ENCODE peak calls at places on chromosomes 16 and 17, in ten cellular contexts. One of them, this sample, is unnamed.

GRCh38 chr17:78991017-78991783 is 11.5 kb upstream of the LGALS3BP start:
- DNase-seq in transverse colon: no peak
- DNase-seq in IMR-90: no peak
- DNase-seq in body of pancreas: no peak
- DNase-seq in tibial nerve: no peak
- DNase-seq in A549: no peak
- DNase-seq in upper lobe of left lung: no peak
- DNase-seq in breast epithelium: no peak
- DNase-seq in lower leg skin: peak
- DNase-seq in esophagus squamous epithelium: no peak
- DNase-seq in this sample: peak

GRCh38 chr16:57386381-57386951 is 14.2 kb downstream of the CX3CL1 start:
- DNase-seq in transverse colon: no peak
- DNase-seq in IMR-90: peak
- DNase-seq in body of pancreas: no peak
- DNase-seq in tibial nerve: no peak
- DNase-seq in A549: no peak
- DNase-seq in upper lobe of left lung: no peak
- DNase-seq in breast epithelium: no peak
- DNase-seq in lower leg skin: no peak
- DNase-seq in esophagus squamous epithelium: no peak
- DNase-seq in this sample: no peak

GRCh38 chr17:56577810-56578209 is 15.7 kb upstream of the NOG start:
- DNase-seq in transverse colon: no peak
- DNase-seq in IMR-90: no peak
- DNase-seq in body of pancreas: no peak
- DNase-seq in tibial nerve: no peak
- DNase-seq in A549: no peak
- DNase-seq in upper lobe of left lung: no peak
- DNase-seq in breast epithelium: no peak
- DNase-seq in lower leg skin: no peak
- DNase-seq in esophagus squamous epithelium: no peak
- DNase-seq in this sample: no peak

GRCh38 chr16:50699345-50700159 is 6.1 kb downstream of the NOD2 start:
- DNase-seq in transverse colon: no peak
- DNase-seq in IMR-90: peak
- DNase-seq in body of pancreas: no peak
- DNase-seq in tibial nerve: no peak
- DNase-seq in A549: peak
- DNase-seq in upper lobe of left lung: no peak
- DNase-seq in breast epithelium: no peak
- DNase-seq in lower leg skin: peak
- DNase-seq in esophagus squamous epithelium: no peak
- DNase-seq in this sample: no peak

GRCh38 chr16:64478258-64478906 is 643.5 kb downstream of the CDH11 start:
- DNase-seq in transverse colon: no peak
- DNase-seq in IMR-90: peak
- DNase-seq in body of pancreas: peak
- DNase-seq in tibial nerve: no peak
- DNase-seq in A549: peak
- DNase-seq in upper lobe of left lung: no peak
- DNase-seq in breast epithelium: no peak
- DNase-seq in lower leg skin: no peak
- DNase-seq in esophagus squamous epithelium: no peak
- DNase-seq in this sample: no peak

GRCh38 chr16:56357291-56357764 is 68.0 kb downstream of the AMFR start:
- DNase-seq in transverse colon: peak
- DNase-seq in IMR-90: peak
- DNase-seq in body of pancreas: peak
- DNase-seq in tibial nerve: no peak
- DNase-seq in A549: no peak
- DNase-seq in upper lobe of left lung: peak
- DNase-seq in breast epithelium: no peak
- DNase-seq in lower leg skin: peak
- DNase-seq in esophagus squamous epithelium: no peak
- DNase-seq in this sample: peak

GRCh38 chr17:74199306-74200092 is 4.0 kb upstream of the RPL38 start:
- DNase-seq in transverse colon: peak
- DNase-seq in IMR-90: no peak
- DNase-seq in body of pancreas: peak
- DNase-seq in tibial nerve: peak
- DNase-seq in A549: peak
- DNase-seq in upper lobe of left lung: peak
- DNase-seq in breast epithelium: no peak
- DNase-seq in lower leg skin: peak
- DNase-seq in esophagus squamous epithelium: no peak
- DNase-seq in this sample: peak

GRCh38 chr17:4605826-4606225 is 21.5 kb downstream of the SMTNL2 start:
- DNase-seq in transverse colon: peak
- DNase-seq in IMR-90: peak
- DNase-seq in body of pancreas: no peak
- DNase-seq in tibial nerve: no peak
- DNase-seq in A549: no peak
- DNase-seq in upper lobe of left lung: no peak
- DNase-seq in breast epithelium: no peak
- DNase-seq in lower leg skin: no peak
- DNase-seq in esophagus squamous epithelium: no peak
- DNase-seq in this sample: peak

GRCh38 chr16:14070877-14071575 is at the start of gene MRTFB:
- DNase-seq in transverse colon: peak
- DNase-seq in IMR-90: peak
- DNase-seq in body of pancreas: peak
- DNase-seq in tibial nerve: peak
- DNase-seq in A549: peak
- DNase-seq in upper lobe of left lung: peak
- DNase-seq in breast epithelium: peak
- DNase-seq in lower leg skin: peak
- DNase-seq in esophagus squamous epithelium: no peak
- DNase-seq in this sample: peak

GRCh38 chr17:5785867-5786509 is 201.7 kb upstream of the NLRP1 start:
- DNase-seq in transverse colon: no peak
- DNase-seq in IMR-90: peak
- DNase-seq in body of pancreas: no peak
- DNase-seq in tibial nerve: no peak
- DNase-seq in A549: no peak
- DNase-seq in upper lobe of left lung: no peak
- DNase-seq in breast epithelium: no peak
- DNase-seq in lower leg skin: no peak
- DNase-seq in esophagus squamous epithelium: no peak
- DNase-seq in this sample: no peak

GRCh38 chr16:12094537-12095265 is 118.2 kb downstream of the SNX29 start:
- DNase-seq in transverse colon: no peak
- DNase-seq in IMR-90: no peak
- DNase-seq in body of pancreas: no peak
- DNase-seq in tibial nerve: no peak
- DNase-seq in A549: no peak
- DNase-seq in upper lobe of left lung: no peak
- DNase-seq in breast epithelium: no peak
- DNase-seq in lower leg skin: peak
- DNase-seq in esophagus squamous epithelium: no peak
- DNase-seq in this sample: no peak

GRCh38 chr16:32116080-32116479 is 137.0 kb upstream of the TP53TG3D start:
- DNase-seq in transverse colon: no peak
- DNase-seq in IMR-90: no peak
- DNase-seq in body of pancreas: no peak
- DNase-seq in tibial nerve: no peak
- DNase-seq in A549: no peak
- DNase-seq in upper lobe of left lung: peak
- DNase-seq in breast epithelium: no peak
- DNase-seq in lower leg skin: no peak
- DNase-seq in esophagus squamous epithelium: no peak
- DNase-seq in this sample: peak

GRCh38 chr16:79093554-79093967 is 507.0 kb downstream of the MAF start:
- DNase-seq in transverse colon: peak
- DNase-seq in IMR-90: no peak
- DNase-seq in body of pancreas: no peak
- DNase-seq in tibial nerve: no peak
- DNase-seq in A549: no peak
- DNase-seq in upper lobe of left lung: peak
- DNase-seq in breast epithelium: no peak
- DNase-seq in lower leg skin: no peak
- DNase-seq in esophagus squamous epithelium: no peak
- DNase-seq in this sample: peak

GRCh38 chr16:81073560-81074330 is 3.3 kb downstream of the C16orf46 start:
- DNase-seq in transverse colon: no peak
- DNase-seq in IMR-90: no peak
- DNase-seq in body of pancreas: no peak
- DNase-seq in tibial nerve: no peak
- DNase-seq in A549: no peak
- DNase-seq in upper lobe of left lung: no peak
- DNase-seq in breast epithelium: no peak
- DNase-seq in lower leg skin: no peak
- DNase-seq in esophagus squamous epithelium: no peak
- DNase-seq in this sample: no peak

GRCh38 chr17:38761612-38762011 is 9.1 kb downstream of the PSMB3 start:
- DNase-seq in transverse colon: no peak
- DNase-seq in IMR-90: peak
- DNase-seq in body of pancreas: no peak
- DNase-seq in tibial nerve: no peak
- DNase-seq in A549: peak
- DNase-seq in upper lobe of left lung: no peak
- DNase-seq in breast epithelium: no peak
- DNase-seq in lower leg skin: no peak
- DNase-seq in esophagus squamous epithelium: no peak
- DNase-seq in this sample: no peak

GRCh38 chr17:2009737-2010136 is 15.4 kb downstream of the RTN4RL1 start:
- DNase-seq in transverse colon: no peak
- DNase-seq in IMR-90: no peak
- DNase-seq in body of pancreas: no peak
- DNase-seq in tibial nerve: no peak
- DNase-seq in A549: no peak
- DNase-seq in upper lobe of left lung: no peak
- DNase-seq in breast epithelium: no peak
- DNase-seq in lower leg skin: no peak
- DNase-seq in esophagus squamous epithelium: no peak
- DNase-seq in this sample: no peak

GRCh38 chr17:27216836-27217235 is 77.1 kb upstream of the WSB1 start:
- DNase-seq in transverse colon: no peak
- DNase-seq in IMR-90: no peak
- DNase-seq in body of pancreas: no peak
- DNase-seq in tibial nerve: no peak
- DNase-seq in A549: no peak
- DNase-seq in upper lobe of left lung: no peak
- DNase-seq in breast epithelium: no peak
- DNase-seq in lower leg skin: no peak
- DNase-seq in esophagus squamous epithelium: no peak
- DNase-seq in this sample: peak

GRCh38 chr17:75589017-75589918 is 1.7 kb downstream of the MYO15B start:
- DNase-seq in transverse colon: peak
- DNase-seq in IMR-90: peak
- DNase-seq in body of pancreas: peak
- DNase-seq in tibial nerve: peak
- DNase-seq in A549: peak
- DNase-seq in upper lobe of left lung: peak
- DNase-seq in breast epithelium: peak
- DNase-seq in lower leg skin: peak
- DNase-seq in esophagus squamous epithelium: peak
- DNase-seq in this sample: peak

GRCh38 chr16:89557230-89557935 is 3.1 kb upstream of the RPL13 start:
- DNase-seq in transverse colon: peak
- DNase-seq in IMR-90: peak
- DNase-seq in body of pancreas: peak
- DNase-seq in tibial nerve: peak
- DNase-seq in A549: peak
- DNase-seq in upper lobe of left lung: no peak
- DNase-seq in breast epithelium: peak
- DNase-seq in lower leg skin: peak
- DNase-seq in esophagus squamous epithelium: no peak
- DNase-seq in this sample: peak

GRCh38 chr16:58465817-58466216 is 34.1 kb upstream of the NDRG4 start:
- DNase-seq in transverse colon: no peak
- DNase-seq in IMR-90: no peak
- DNase-seq in body of pancreas: no peak
- DNase-seq in tibial nerve: no peak
- DNase-seq in A549: no peak
- DNase-seq in upper lobe of left lung: no peak
- DNase-seq in breast epithelium: no peak
- DNase-seq in lower leg skin: no peak
- DNase-seq in esophagus squamous epithelium: no peak
- DNase-seq in this sample: no peak
- TF ChIP-seq POLR2A in transverse colon: no peak
- TF ChIP-seq POLR2A in IMR-90: no peak
- TF ChIP-seq POLR2A in body of pancreas: no peak
- TF ChIP-seq POLR2A in tibial nerve: no peak
- TF ChIP-seq POLR2A in A549: no peak
- TF ChIP-seq POLR2A in upper lobe of left lung: no peak
- TF ChIP-seq POLR2A in breast epithelium: no peak
- TF ChIP-seq POLR2A in lower leg skin: no peak
- TF ChIP-seq POLR2A in esophagus squamous epithelium: no peak
- TF ChIP-seq POLR2A in this sample: no peak

DNA sequence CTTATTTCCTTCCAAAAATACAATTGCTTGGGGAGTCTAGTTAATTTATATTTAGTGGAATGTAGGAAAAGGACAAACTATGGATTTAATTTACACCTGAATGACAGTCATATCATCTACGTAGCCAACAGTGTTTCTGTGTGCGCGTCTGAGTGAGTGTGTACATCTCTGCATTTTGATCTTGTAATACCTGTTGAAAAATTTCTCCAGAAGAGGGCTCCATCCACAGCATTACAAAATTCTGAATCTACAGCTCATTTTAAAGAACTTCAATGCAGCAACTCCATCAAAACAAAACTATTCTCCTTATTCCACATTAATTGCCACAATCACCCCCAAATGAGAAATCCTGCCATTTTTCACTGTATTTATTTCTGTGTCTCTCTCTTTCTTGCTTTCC is 3.9 kb downstream of the CDH13 start:
- DNase-seq in transverse colon: no peak
- DNase-seq in IMR-90: peak
- DNase-seq in body of pancreas: no peak
- DNase-seq in tibial nerve: no peak
- DNase-seq in A549: no peak
- DNase-seq in upper lobe of left lung: no peak
- DNase-seq in breast epithelium: no peak
- DNase-seq in lower leg skin: no peak
- DNase-seq in esophagus squamous epithelium: no peak
- DNase-seq in this sample: no peak
- TF ChIP-seq CTCF in transverse colon: peak
- TF ChIP-seq CTCF in IMR-90: peak
- TF ChIP-seq CTCF in body of pancreas: no peak
- TF ChIP-seq CTCF in tibial nerve: peak
- TF ChIP-seq CTCF in A549: peak
- TF ChIP-seq CTCF in upper lobe of left lung: no peak
- TF ChIP-seq CTCF in breast epithelium: no peak
- TF ChIP-seq CTCF in lower leg skin: no peak
- TF ChIP-seq CTCF in esophagus squamous epithelium: no peak
- TF ChIP-seq CTCF in this sample: no peak

GRCh38 chr16:1779741-1780676 is 2.4 kb downstream of the SPSB3 start:
- DNase-seq in transverse colon: peak
- DNase-seq in IMR-90: no peak
- DNase-seq in body of pancreas: peak
- DNase-seq in tibial nerve: no peak
- DNase-seq in A549: no peak
- DNase-seq in upper lobe of left lung: peak
- DNase-seq in breast epithelium: no peak
- DNase-seq in lower leg skin: no peak
- DNase-seq in esophagus squamous epithelium: no peak
- DNase-seq in this sample: no peak
- TF ChIP-seq POLR2A in transverse colon: no peak
- TF ChIP-seq POLR2A in IMR-90: no peak
- TF ChIP-seq POLR2A in body of pancreas: peak
- TF ChIP-seq POLR2A in tibial nerve: no peak
- TF ChIP-seq POLR2A in A549: peak
- TF ChIP-seq POLR2A in upper lobe of left lung: peak
- TF ChIP-seq POLR2A in breast epithelium: no peak
- TF ChIP-seq POLR2A in lower leg skin: no peak
- TF ChIP-seq POLR2A in esophagus squamous epithelium: no peak
- TF ChIP-seq POLR2A in this sample: no peak

GRCh38 chr16:27103954-27104353 is 37.2 kb downstream of the C16orf82 start:
- DNase-seq in transverse colon: no peak
- DNase-seq in IMR-90: no peak
- DNase-seq in body of pancreas: no peak
- DNase-seq in tibial nerve: no peak
- DNase-seq in A549: no peak
- DNase-seq in upper lobe of left lung: no peak
- DNase-seq in breast epithelium: peak
- DNase-seq in lower leg skin: peak
- DNase-seq in esophagus squamous epithelium: no peak
- DNase-seq in this sample: no peak
- TF ChIP-seq CTCF in transverse colon: no peak
- TF ChIP-seq CTCF in IMR-90: no peak
- TF ChIP-seq CTCF in body of pancreas: no peak
- TF ChIP-seq CTCF in tibial nerve: no peak
- TF ChIP-seq CTCF in A549: no peak
- TF ChIP-seq CTCF in upper lobe of left lung: no peak
- TF ChIP-seq CTCF in breast epithelium: no peak
- TF ChIP-seq CTCF in lower leg skin: no peak
- TF ChIP-seq CTCF in esophagus squamous epithelium: no peak
- TF ChIP-seq CTCF in this sample: no peak